ENCODE peak calls at places on chromosome 1, in ten cellular contexts. Y is LoVo; H is EL; D is kidney; Z is lung; Q is foreskin fibroblast; X is ACHN; V is sigmoid colon; F is CD4-positive, alpha-beta T cell; U is heart left ventricle. S is an unnamed sample.

GRCh38 chr1:43443197-43443946 is 10.4 kb downstream of the HYI start:
- DNase-seq in F (no peak), Z (no peak), D (peak), Y (no peak), Q (no peak), U (no peak), X (no peak), V (peak), H (no peak), S (no peak)

GRCh38 chr1:208951908-208952307 is 631.6 kb upstream of the CAMK1G start:
- DNase-seq in V (no peak), H (peak), U (no peak), F (no peak), Y (no peak), D (no peak), Z (no peak), X (no peak), Q (peak), S (no peak)

GRCh38 chr1:2874207-2875165 is 73.0 kb upstream of the TTC34 start:
- DNase-seq in Q (no peak), Z (no peak), F (no peak), V (no peak), D (no peak), X (no peak), H (no peak), U (no peak), Y (no peak), S (no peak)

GRCh38 chr1:214328770-214329455 is 48.0 kb downstream of the SMYD2 start:
- DNase-seq in D (peak), U (peak), Y (peak), F (peak), Q (peak), V (peak), Z (peak), X (peak), H (peak), S (peak)

GRCh38 chr1:29123871-29124365 is at the start of gene TMEM200B:
- DNase-seq in X (peak), H (peak), Q (peak), U (no peak), V (no peak), D (peak), Z (no peak), Y (no peak), F (no peak), S (no peak)

GRCh38 chr1:11878081-11878890 is 19.5 kb upstream of the NPPB start:
- DNase-seq in D (no peak), V (no peak), H (no peak), Y (no peak), Q (no peak), Z (no peak), F (no peak), U (no peak), X (no peak), S (no peak)

GRCh38 chr1:15213333-15213732 is 33.7 kb upstream of the FHAD1 start:
- DNase-seq in V (no peak), D (no peak), Z (no peak), Q (peak), H (no peak), X (no peak), U (no peak), F (no peak), Y (no peak), S (peak)

GRCh38 chr1:44239337-44239960 is 26.2 kb downstream of the DMAP1 start:
- DNase-seq in F (no peak), Q (peak), X (no peak), U (peak), Z (no peak), V (peak), D (no peak), H (peak), Y (no peak), S (no peak)

GRCh38 chr1:61490924-61491323 is 234.0 kb downstream of the TM2D1 start:
- DNase-seq in Y (no peak), F (no peak), H (no peak), D (no peak), X (no peak), V (no peak), Z (no peak), Q (no peak), U (no peak), S (no peak)